ENCODE peak calls at places on chromosomes 1 and 21, in five cellular contexts. One of them, this sample, is unnamed.

GRCh38 chr1:204941415-204942338 is 71.0 kb downstream of the NFASC start:
- DNase-seq in adrenal gland: peak
- DNase-seq in tibial nerve: peak
- DNase-seq in astrocyte: peak
- DNase-seq in breast epithelium: peak
- DNase-seq in this sample: peak

GRCh38 chr1:24186993-24187790 is at the start of gene IFNLR1:
- DNase-seq in adrenal gland: peak
- DNase-seq in breast epithelium: peak
- DNase-seq in astrocyte: no peak
- DNase-seq in tibial nerve: no peak
- DNase-seq in this sample: peak

GRCh38 chr1:94160811-94161210 is 39.9 kb upstream of the ABCA4 start:
- DNase-seq in adrenal gland: no peak
- DNase-seq in tibial nerve: no peak
- DNase-seq in breast epithelium: no peak
- DNase-seq in astrocyte: peak
- DNase-seq in this sample: peak

GRCh38 chr1:63799810-63800209 is 26.0 kb downstream of the ROR1 start:
- DNase-seq in astrocyte: peak
- DNase-seq in adrenal gland: no peak
- DNase-seq in breast epithelium: no peak
- DNase-seq in tibial nerve: no peak
- DNase-seq in this sample: no peak

GRCh38 chr1:226636847-226637096 is 88.2 kb downstream of the STUM start:
- DNase-seq in breast epithelium: no peak
- DNase-seq in astrocyte: no peak
- DNase-seq in tibial nerve: no peak
- DNase-seq in adrenal gland: no peak
- DNase-seq in this sample: no peak

GRCh38 chr1:226632922-226633351 is 84.4 kb downstream of the STUM start:
- DNase-seq in breast epithelium: peak
- DNase-seq in tibial nerve: no peak
- DNase-seq in astrocyte: no peak
- DNase-seq in adrenal gland: no peak
- DNase-seq in this sample: no peak

GRCh38 chr1:155651861-155652661 is 36.5 kb downstream of the YY1AP1 start:
- DNase-seq in adrenal gland: no peak
- DNase-seq in tibial nerve: no peak
- DNase-seq in breast epithelium: no peak
- DNase-seq in astrocyte: no peak
- DNase-seq in this sample: peak

GRCh38 chr1:23791434-23792047 is 596 bp downstream of the LYPLA2 start:
- DNase-seq in adrenal gland: peak
- DNase-seq in astrocyte: no peak
- DNase-seq in breast epithelium: no peak
- DNase-seq in tibial nerve: no peak
- DNase-seq in this sample: peak

GRCh38 chr21:26782349-26782748 is 62.9 kb downstream of the ADAMTS1 start:
- DNase-seq in astrocyte: no peak
- DNase-seq in adrenal gland: no peak
- DNase-seq in tibial nerve: no peak
- DNase-seq in breast epithelium: no peak
- DNase-seq in this sample: no peak

GRCh38 chr21:26781331-26781730 is 63.9 kb downstream of the ADAMTS1 start:
- DNase-seq in breast epithelium: no peak
- DNase-seq in astrocyte: no peak
- DNase-seq in tibial nerve: no peak
- DNase-seq in adrenal gland: no peak
- DNase-seq in this sample: no peak

GRCh38 chr21:26777166-26777565 is 68.0 kb downstream of the ADAMTS1 start:
- DNase-seq in tibial nerve: no peak
- DNase-seq in astrocyte: no peak
- DNase-seq in adrenal gland: no peak
- DNase-seq in breast epithelium: no peak
- DNase-seq in this sample: no peak

GRCh38 chr21:26773058-26773457 is 72.2 kb downstream of the ADAMTS1 start:
- DNase-seq in tibial nerve: no peak
- DNase-seq in breast epithelium: no peak
- DNase-seq in astrocyte: no peak
- DNase-seq in adrenal gland: no peak
- DNase-seq in this sample: no peak

GRCh38 chr21:26776320-26777021 is 68.7 kb downstream of the ADAMTS1 start:
- DNase-seq in breast epithelium: no peak
- DNase-seq in tibial nerve: no peak
- DNase-seq in adrenal gland: no peak
- DNase-seq in astrocyte: peak
- DNase-seq in this sample: no peak
- H3K27ac ChIP-seq in breast epithelium: no peak
- H3K27ac ChIP-seq in tibial nerve: no peak
- H3K27ac ChIP-seq in adrenal gland: no peak
- H3K27ac ChIP-seq in astrocyte: no peak
- H3K27ac ChIP-seq in this sample: no peak

DNA sequence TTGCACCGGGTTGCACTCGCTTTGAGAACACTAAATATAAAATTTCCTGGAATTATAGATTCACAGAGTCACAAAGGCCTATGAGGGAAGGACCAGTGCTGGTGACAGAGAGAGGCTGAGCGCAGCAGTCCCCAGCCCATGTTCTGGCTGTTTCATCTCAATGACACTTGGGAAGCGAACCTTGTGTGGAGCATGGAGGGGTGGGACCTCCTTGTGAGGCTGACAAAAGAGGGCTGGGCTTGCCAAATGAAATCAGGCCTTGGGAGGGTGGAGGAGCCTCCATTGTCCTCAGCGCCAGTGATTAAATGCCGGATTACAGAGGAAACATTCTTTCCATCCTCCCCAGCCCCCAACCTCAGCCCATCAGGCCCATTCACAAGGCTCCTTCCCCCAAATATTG is 63.3 kb upstream of the PAXBP1 start:
- DNase-seq in adrenal gland: no peak
- DNase-seq in breast epithelium: no peak
- DNase-seq in tibial nerve: no peak
- DNase-seq in astrocyte: no peak
- DNase-seq in this sample: no peak
- H3K27ac ChIP-seq in adrenal gland: no peak
- H3K27ac ChIP-seq in breast epithelium: no peak
- H3K27ac ChIP-seq in tibial nerve: no peak
- H3K27ac ChIP-seq in astrocyte: no peak
- H3K27ac ChIP-seq in this sample: no peak

GRCh38 chr1:183159960-183160359 is 26.1 kb upstream of the LAMC2 start:
- DNase-seq in tibial nerve: no peak
- DNase-seq in astrocyte: peak
- DNase-seq in breast epithelium: peak
- DNase-seq in adrenal gland: no peak
- DNase-seq in this sample: peak
- H3K27ac ChIP-seq in tibial nerve: no peak
- H3K27ac ChIP-seq in astrocyte: no peak
- H3K27ac ChIP-seq in breast epithelium: no peak
- H3K27ac ChIP-seq in adrenal gland: no peak
- H3K27ac ChIP-seq in this sample: peak

GRCh38 chr1:214401666-214402065 is 120.7 kb downstream of the SMYD2 start:
- DNase-seq in astrocyte: peak
- DNase-seq in adrenal gland: no peak
- DNase-seq in breast epithelium: no peak
- DNase-seq in tibial nerve: no peak
- DNase-seq in this sample: no peak
- H3K27ac ChIP-seq in astrocyte: peak
- H3K27ac ChIP-seq in adrenal gland: no peak
- H3K27ac ChIP-seq in breast epithelium: no peak
- H3K27ac ChIP-seq in tibial nerve: no peak
- H3K27ac ChIP-seq in this sample: no peak

DNA sequence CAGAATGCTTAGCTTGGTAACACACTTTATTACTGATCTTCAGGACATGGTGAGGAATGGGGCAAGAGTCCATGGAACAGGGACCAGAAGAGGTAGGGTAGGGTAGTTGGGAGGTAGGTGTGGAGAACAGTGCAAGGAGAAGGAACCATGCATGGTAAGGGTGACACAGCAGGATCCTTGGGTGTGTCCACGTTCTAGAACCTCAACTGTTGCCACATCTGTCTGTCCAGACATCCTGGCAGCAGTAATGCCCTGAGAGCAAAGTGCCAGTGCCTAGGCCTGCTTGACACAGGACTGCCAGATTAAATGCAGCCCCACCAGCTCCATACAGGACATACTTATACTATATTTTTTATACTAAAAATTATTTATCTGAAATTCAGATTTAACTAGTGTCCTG is 13.9 kb downstream of the DMAP1 start:
- DNase-seq in breast epithelium: no peak
- DNase-seq in tibial nerve: no peak
- DNase-seq in adrenal gland: no peak
- DNase-seq in astrocyte: no peak
- DNase-seq in this sample: no peak
- H3K27ac ChIP-seq in breast epithelium: no peak
- H3K27ac ChIP-seq in tibial nerve: no peak
- H3K27ac ChIP-seq in adrenal gland: no peak
- H3K27ac ChIP-seq in astrocyte: no peak
- H3K27ac ChIP-seq in this sample: no peak

GRCh38 chr1:62746086-62746808 is 37.7 kb upstream of the ATG4C start:
- DNase-seq in tibial nerve: no peak
- DNase-seq in breast epithelium: no peak
- DNase-seq in astrocyte: peak
- DNase-seq in adrenal gland: no peak
- DNase-seq in this sample: peak
- H3K27ac ChIP-seq in tibial nerve: no peak
- H3K27ac ChIP-seq in breast epithelium: no peak
- H3K27ac ChIP-seq in astrocyte: no peak
- H3K27ac ChIP-seq in adrenal gland: no peak
- H3K27ac ChIP-seq in this sample: no peak